ENCODE peak calls at places on chromosomes 13 and 19, in eight cellular contexts. W, Z, F, R, K, U, X and A are unnamed samples.

GRCh38 chr19:38989066-38989605 is 13.6 kb upstream of the FBXO17 start:
- DNase-seq in W (peak), Z (peak), F (peak), R (peak), K (no peak), U (peak), X (peak), A (peak)

GRCh38 chr19:48424694-48425219 is 21.0 kb upstream of the GRWD1 start:
- DNase-seq in W (peak), Z (peak), F (peak), R (peak), K (peak), U (peak), X (no peak), A (peak)

GRCh38 chr19:5124111-5124855 is 155.4 kb downstream of the KDM4B start:
- DNase-seq in W (no peak), Z (no peak), F (no peak), R (no peak), K (no peak), U (no peak), X (no peak), A (no peak)

GRCh38 chr19:19423322-19423721 is 17.8 kb downstream of the GATAD2A start:
- DNase-seq in W (peak), Z (no peak), F (no peak), R (no peak), K (no peak), U (peak), X (no peak), A (no peak)

GRCh38 chr13:105598551-105598950 is 936.9 kb downstream of the EFNB2 start:
- DNase-seq in W (peak), Z (no peak), F (no peak), R (no peak), K (no peak), U (peak), X (no peak), A (no peak)

GRCh38 chr19:52992109-52993004 is 21.4 kb upstream of the ERVV-1 start:
- DNase-seq in W (peak), Z (peak), F (peak), R (peak), K (peak), U (no peak), X (peak), A (no peak)

GRCh38 chr13:94305934-94306333 is 173.5 kb downstream of the DCT start:
- DNase-seq in W (peak), Z (no peak), F (peak), R (no peak), K (no peak), U (no peak), X (no peak), A (no peak)

GRCh38 chr19:50551034-50551712 is 17.1 kb downstream of the LRRC4B start:
- DNase-seq in W (no peak), Z (no peak), F (no peak), R (peak), K (no peak), U (no peak), X (peak), A (no peak)

GRCh38 chr13:74751739-74752138 is 617.5 kb upstream of the KLF12 start:
- DNase-seq in W (no peak), Z (no peak), F (no peak), R (no peak), K (no peak), U (no peak), X (peak), A (no peak)

GRCh38 chr19:58372311-58373133 is 8.3 kb downstream of the ZNF837 start:
- DNase-seq in W (no peak), Z (no peak), F (peak), R (peak), K (no peak), U (no peak), X (no peak), A (peak)

GRCh38 chr13:53189162-53189561 is 160.5 kb downstream of the OLFM4 start:
- DNase-seq in W (no peak), Z (no peak), F (no peak), R (no peak), K (no peak), U (no peak), X (no peak), A (no peak)

GRCh38 chr13:106213028-106213427 is 322.4 kb downstream of the EFNB2 start:
- DNase-seq in W (no peak), Z (no peak), F (no peak), R (no peak), K (no peak), U (no peak), X (no peak), A (no peak)

GRCh38 chr19:5691205-5691929 is 1.3 kb downstream of the RPL36 start:
- DNase-seq in W (peak), Z (peak), F (peak), R (peak), K (peak), U (peak), X (peak), A (peak)

GRCh38 chr13:46463719-46464118 is 76.7 kb upstream of the RUBCNL start:
- DNase-seq in W (no peak), Z (no peak), F (no peak), R (no peak), K (no peak), U (no peak), X (no peak), A (no peak)

GRCh38 chr19:12314553-12314952 is 18.9 kb downstream of the ZNF563 start:
- DNase-seq in W (no peak), Z (no peak), F (no peak), R (no peak), K (no peak), U (no peak), X (no peak), A (no peak)

GRCh38 chr13:27415116-27415515 is 9.3 kb upstream of the GTF3A start:
- DNase-seq in W (no peak), Z (no peak), F (no peak), R (no peak), K (no peak), U (no peak), X (no peak), A (no peak)

GRCh38 chr19:19447536-19448237 is 42.2 kb downstream of the GATAD2A start:
- DNase-seq in W (no peak), Z (peak), F (peak), R (no peak), K (no peak), U (no peak), X (no peak), A (no peak)

GRCh38 chr19:47781590-47782318 is 3.3 kb downstream of the SELENOW start:
- DNase-seq in W (no peak), Z (no peak), F (peak), R (no peak), K (no peak), U (no peak), X (no peak), A (no peak)

GRCh38 chr13:49454388-49455015 is 10.4 kb downstream of the SETDB2 start:
- DNase-seq in W (peak), Z (no peak), F (peak), R (no peak), K (no peak), U (peak), X (no peak), A (no peak)
- H3K9ac ChIP-seq in W (no peak), Z (no peak), F (peak), R (no peak), K (no peak), U (no peak), X (no peak), A (no peak)

GRCh38 chr19:6772866-6773322 is 386 bp downstream of the VAV1 start:
- DNase-seq in W (no peak), Z (no peak), F (no peak), R (no peak), K (no peak), U (no peak), X (no peak), A (no peak)
- H3K27ac ChIP-seq in W (no peak), Z (no peak), F (no peak), R (no peak), K (no peak), U (no peak), X (no peak), A (no peak)

GRCh38 chr13:31614073-31614472 is 125.3 kb upstream of the RXFP2 start:
- DNase-seq in W (no peak), Z (no peak), F (no peak), R (no peak), K (no peak), U (no peak), X (no peak), A (no peak)

GRCh38 chr13:31605076-31605858 is 134.1 kb upstream of the RXFP2 start:
- DNase-seq in W (no peak), Z (no peak), F (no peak), R (no peak), K (no peak), U (no peak), X (no peak), A (no peak)

GRCh38 chr13:31614704-31615103 is 124.6 kb upstream of the RXFP2 start:
- DNase-seq in W (no peak), Z (no peak), F (no peak), R (no peak), K (no peak), U (no peak), X (no peak), A (no peak)

GRCh38 chr13:31610270-31610998 is 128.9 kb upstream of the RXFP2 start:
- DNase-seq in W (no peak), Z (no peak), F (no peak), R (no peak), K (no peak), U (no peak), X (no peak), A (no peak)

GRCh38 chr13:31611214-31611613 is 128.1 kb upstream of the RXFP2 start:
- DNase-seq in W (no peak), Z (no peak), F (no peak), R (no peak), K (no peak), U (no peak), X (no peak), A (no peak)
- H3K9ac ChIP-seq in W (no peak), Z (no peak), F (no peak), R (no peak), K (no peak), U (no peak), X (no peak), A (no peak)

DNA sequence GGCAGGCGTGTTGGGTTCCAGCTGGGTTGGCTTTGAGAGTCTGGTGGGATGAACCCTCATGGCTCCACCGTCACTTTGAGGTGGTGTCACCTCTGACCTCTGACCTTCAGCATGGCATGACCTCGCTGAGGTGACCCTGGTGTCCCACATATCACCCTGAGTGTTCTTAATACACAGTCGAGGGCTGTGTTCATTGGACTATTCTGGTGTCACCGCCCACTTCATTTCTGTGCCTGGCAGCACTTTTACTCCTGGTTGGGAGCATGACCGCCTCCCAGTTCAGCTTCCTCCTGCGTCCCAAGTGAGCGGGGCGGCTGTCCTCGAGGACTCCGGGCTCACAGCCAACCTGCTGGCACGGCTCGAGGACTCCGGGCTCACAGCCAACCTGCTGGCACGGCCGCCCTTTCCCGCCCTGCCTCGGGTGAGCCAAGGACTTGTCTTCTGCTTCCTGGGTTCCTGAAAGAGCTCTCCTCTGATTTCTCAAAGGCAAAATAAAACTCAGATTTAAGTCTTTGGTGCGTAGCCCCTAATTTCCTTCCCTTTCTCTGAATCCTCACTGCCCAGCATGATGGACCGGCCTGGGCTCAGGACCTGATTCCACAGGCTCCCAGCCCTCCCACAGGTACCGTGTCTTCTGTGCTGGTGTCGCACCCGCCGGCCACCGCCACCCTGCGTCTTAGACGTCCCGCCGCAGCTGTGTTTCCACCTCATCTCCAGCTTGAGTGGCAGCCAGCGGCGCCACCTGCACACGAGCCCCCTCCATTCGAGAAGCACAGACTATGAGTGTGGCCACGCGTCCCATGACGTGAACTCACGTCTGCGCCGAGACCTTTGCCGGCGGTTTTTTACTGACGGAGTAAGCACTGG is 10.4 kb downstream of the ATP4B start:
- DNase-seq in W (peak), Z (no peak), F (peak), R (peak), K (peak), U (peak), X (peak), A (peak)
- H3K27ac ChIP-seq in W (no peak), Z (no peak), F (no peak), R (no peak), K (no peak), U (no peak), X (peak), A (peak)

GRCh38 chr13:99450416-99450815 is 50.9 kb upstream of the TM9SF2 start:
- DNase-seq in W (no peak), Z (no peak), F (no peak), R (no peak), K (no peak), U (no peak), X (no peak), A (no peak)
- H3K9ac ChIP-seq in W (no peak), Z (no peak), F (no peak), R (no peak), K (no peak), U (no peak), X (no peak), A (no peak)